ENCODE peak calls at places on chromosome 1, in four cellular contexts. X is WTC11, W is K562, F is HepG2. J is an unnamed sample.

GRCh38 chr1:199226163-199226562 is 587.3 kb downstream of the PTPRC start:
- DNase-seq in X (no peak), W (no peak), F (no peak), J (peak; percentile 16)

GRCh38 chr1:21090460-21090859 is 86.2 kb downstream of the EIF4G3 start:
- DNase-seq in X (no peak), W (no peak), F (no peak), J (no peak)

GRCh38 chr1:29581256-29581655 is 344.9 kb downstream of the PTPRU start:
- DNase-seq in X (no peak), W (no peak), F (no peak), J (no peak)

GRCh38 chr1:24151175-24151533 is 8.2 kb upstream of the IL22RA1 start:
- DNase-seq in X (peak; percentile 75), W (no peak), F (peak; percentile 74), J (no peak)

GRCh38 chr1:169604781-169605560 is 18.7 kb upstream of the F5 start:
- DNase-seq in X (no peak), W (no peak), F (no peak), J (peak; percentile 55)

GRCh38 chr1:169108897-169109560 is 2.5 kb downstream of the ATP1B1 start:
- DNase-seq in X (no peak), W (no peak), F (peak; percentile 71), J (no peak)

GRCh38 chr1:184387069-184387870 is 441 bp downstream of the C1orf21 start:
- DNase-seq in X (peak; percentile 47), W (peak; percentile 29), F (no peak), J (no peak)

GRCh38 chr1:11645670-11646265 is 8.5 kb downstream of the FBXO2 start:
- DNase-seq in X (peak; percentile 89), W (peak; percentile 79), F (peak; percentile 65), J (no peak)

GRCh38 chr1:2192031-2192995 is 2.3 kb downstream of the FAAP20 start:
- DNase-seq in X (no peak), W (no peak), F (no peak), J (no peak)

GRCh38 chr1:59204001-59204400 is 92.9 kb upstream of the FGGY start:
- DNase-seq in X (no peak), W (no peak), F (peak; percentile 88), J (no peak)

GRCh38 chr1:52033190-52034049 is at the start of gene KTI12:
- DNase-seq in X (peak; percentile 76), W (peak; percentile 85), F (peak; percentile 82), J (peak; percentile 60)

GRCh38 chr1:82728206-82728605 is 927.5 kb downstream of the ADGRL2 start:
- DNase-seq in X (no peak), W (no peak), F (no peak), J (no peak)

GRCh38 chr1:92485374-92486250 is 1.1 kb downstream of the GFI1 start:
- DNase-seq in X (peak; percentile 80), W (peak; percentile 75), F (peak; percentile 49), J (no peak)

GRCh38 chr1:97820470-97821188 is 100.2 kb downstream of the DPYD start:
- DNase-seq in X (no peak), W (no peak), F (peak; percentile 5), J (no peak)

GRCh38 chr1:117967472-117967871 is 37.9 kb downstream of the WDR3 start:
- DNase-seq in X (no peak), W (no peak), F (no peak), J (no peak)

GRCh38 chr1:97680894-97681293 is 239.9 kb downstream of the DPYD start:
- DNase-seq in X (no peak), W (no peak), F (no peak), J (no peak)

GRCh38 chr1:28663871-28664470 is 4.6 kb upstream of the GMEB1 start:
- DNase-seq in X (no peak), W (no peak), F (no peak), J (no peak)

GRCh38 chr1:62735491-62736171 is 47.4 kb upstream of the DOCK7 start:
- DNase-seq in X (no peak), W (no peak), F (no peak), J (no peak)
- TF ChIP-seq TCF7 in X (no peak), W (no peak), F (no peak), J (no peak)

GRCh38 chr1:112528076-112528475 is 19.3 kb downstream of the WNT2B start:
- DNase-seq in X (no peak), W (no peak), F (no peak), J (no peak)

GRCh38 chr1:112527266-112528010 is 18.7 kb downstream of the WNT2B start:
- DNase-seq in X (no peak), W (no peak), F (no peak), J (no peak)

GRCh38 chr1:112524986-112525385 is 16.2 kb downstream of the WNT2B start:
- DNase-seq in X (no peak), W (no peak), F (no peak), J (no peak)

GRCh38 chr1:112522621-112523020 is 13.9 kb downstream of the WNT2B start:
- DNase-seq in X (no peak), W (no peak), F (no peak), J (no peak)

DNA sequence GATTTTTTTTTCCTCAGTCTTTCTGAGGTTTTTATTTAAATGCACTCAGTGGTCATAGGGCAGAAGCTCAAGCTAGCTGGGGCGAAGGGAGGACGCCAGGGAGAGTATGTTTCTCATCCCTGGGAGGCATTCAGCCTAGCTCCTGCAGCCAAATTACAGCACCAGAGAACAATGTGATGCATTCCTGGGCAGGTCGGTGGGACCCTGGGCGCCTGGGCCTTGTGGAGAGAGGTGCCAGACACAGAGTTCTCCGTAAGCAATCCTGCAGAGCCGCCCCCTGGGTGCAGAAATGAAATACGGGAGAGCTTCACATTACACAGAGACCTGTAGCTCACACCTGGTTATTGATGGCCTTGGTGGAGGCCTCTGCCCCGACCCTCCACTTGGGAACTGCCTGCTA is 15.5 kb downstream of the WNT2B start:
- DNase-seq in X (peak; percentile 57), W (no peak), F (no peak), J (no peak)
- TF ChIP-seq TCF7 in X (no peak), W (no peak), F (no peak), J (no peak)

GRCh38 chr1:205598841-205599666 is 32.8 kb downstream of the ELK4 start:
- DNase-seq in X (no peak), W (no peak), F (no peak), J (no peak)
- TF ChIP-seq TCF7 in X (no peak), W (no peak), F (no peak), J (no peak)

DNA sequence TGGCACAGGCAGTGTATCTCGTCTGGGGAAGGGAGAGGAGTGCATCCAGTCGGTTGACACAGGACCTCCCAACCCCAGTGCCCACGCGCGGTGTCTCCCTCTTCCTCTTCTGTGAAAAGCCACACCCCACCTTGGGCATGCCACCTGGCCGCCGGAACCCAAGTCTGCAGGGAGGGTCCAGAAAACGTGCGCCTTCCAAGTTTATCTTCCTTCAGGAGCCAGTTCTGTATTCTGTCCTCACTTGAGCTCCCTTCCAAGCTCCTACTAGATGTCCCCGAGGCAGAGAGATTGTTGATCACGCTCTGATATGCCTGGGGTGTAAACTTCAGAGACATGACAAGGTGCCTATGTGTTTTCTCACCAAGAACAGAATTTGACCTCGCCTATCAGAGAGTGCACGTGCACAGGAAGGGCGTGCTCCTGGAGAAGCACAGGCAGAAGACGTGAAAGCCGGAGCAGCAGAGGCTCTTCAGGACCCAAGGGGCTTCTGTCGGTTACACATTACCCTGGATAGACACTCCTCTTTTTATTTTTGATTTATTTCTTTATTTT is 9.6 kb upstream of the SLC2A5 start:
- DNase-seq in X (no peak), W (no peak), F (no peak), J (no peak)
- TF ChIP-seq TCF7 in X (no peak), W (no peak), F (no peak), J (no peak)

GRCh38 chr1:149844650-149845255 is 54.6 kb upstream of the BOLA1 start:
- DNase-seq in X (no peak), W (no peak), F (no peak), J (no peak)

GRCh38 chr1:149844096-149844495 is 55.3 kb upstream of the BOLA1 start:
- DNase-seq in X (no peak), W (no peak), F (peak; percentile 43), J (no peak)

GRCh38 chr1:149845416-149845815 is 54.0 kb upstream of the BOLA1 start:
- DNase-seq in X (peak; percentile 24), W (no peak), F (no peak), J (no peak)

GRCh38 chr1:149846042-149846441 is 53.3 kb upstream of the BOLA1 start:
- DNase-seq in X (no peak), W (no peak), F (no peak), J (no peak)

DNA sequence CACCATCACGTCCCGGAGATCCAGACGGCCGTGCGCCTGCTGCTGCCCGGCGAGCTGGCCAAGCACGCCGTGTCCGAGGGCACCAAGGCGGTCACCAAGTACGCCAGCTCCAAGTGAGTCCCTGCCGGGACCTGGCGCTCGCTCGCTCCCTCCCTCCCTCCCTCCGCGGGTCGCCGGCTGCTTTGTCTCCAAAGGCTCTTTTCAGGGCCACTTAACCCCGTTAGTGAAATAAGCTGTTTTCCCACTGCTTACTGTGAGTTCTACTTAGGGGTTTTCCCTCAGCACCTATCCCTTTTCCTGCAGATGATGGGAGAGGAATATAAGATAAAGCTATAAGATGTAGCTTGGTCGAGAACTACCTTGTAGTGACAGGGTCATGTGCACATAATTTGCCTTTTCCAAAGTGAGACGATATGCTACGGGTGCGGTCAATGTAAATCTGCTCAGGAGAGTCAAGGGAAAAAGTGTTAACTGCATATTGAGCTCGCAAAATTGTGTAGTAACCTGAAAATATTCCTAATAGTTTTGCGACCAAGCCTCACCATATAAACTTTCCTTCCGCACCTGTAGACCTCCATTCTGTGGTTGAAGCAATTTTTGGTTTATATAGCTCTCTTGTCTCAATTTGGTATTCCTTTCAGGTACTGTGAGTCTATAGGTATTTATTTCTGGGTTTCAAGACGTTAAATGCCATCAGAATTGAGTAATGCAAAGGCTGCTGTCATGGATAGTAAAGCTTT is 55.9 kb upstream of the BOLA1 start:
- DNase-seq in X (no peak), W (no peak), F (peak; percentile 23), J (no peak)
- TF ChIP-seq TCF7 in X (no peak), W (no peak), F (no peak), J (no peak)

DNA sequence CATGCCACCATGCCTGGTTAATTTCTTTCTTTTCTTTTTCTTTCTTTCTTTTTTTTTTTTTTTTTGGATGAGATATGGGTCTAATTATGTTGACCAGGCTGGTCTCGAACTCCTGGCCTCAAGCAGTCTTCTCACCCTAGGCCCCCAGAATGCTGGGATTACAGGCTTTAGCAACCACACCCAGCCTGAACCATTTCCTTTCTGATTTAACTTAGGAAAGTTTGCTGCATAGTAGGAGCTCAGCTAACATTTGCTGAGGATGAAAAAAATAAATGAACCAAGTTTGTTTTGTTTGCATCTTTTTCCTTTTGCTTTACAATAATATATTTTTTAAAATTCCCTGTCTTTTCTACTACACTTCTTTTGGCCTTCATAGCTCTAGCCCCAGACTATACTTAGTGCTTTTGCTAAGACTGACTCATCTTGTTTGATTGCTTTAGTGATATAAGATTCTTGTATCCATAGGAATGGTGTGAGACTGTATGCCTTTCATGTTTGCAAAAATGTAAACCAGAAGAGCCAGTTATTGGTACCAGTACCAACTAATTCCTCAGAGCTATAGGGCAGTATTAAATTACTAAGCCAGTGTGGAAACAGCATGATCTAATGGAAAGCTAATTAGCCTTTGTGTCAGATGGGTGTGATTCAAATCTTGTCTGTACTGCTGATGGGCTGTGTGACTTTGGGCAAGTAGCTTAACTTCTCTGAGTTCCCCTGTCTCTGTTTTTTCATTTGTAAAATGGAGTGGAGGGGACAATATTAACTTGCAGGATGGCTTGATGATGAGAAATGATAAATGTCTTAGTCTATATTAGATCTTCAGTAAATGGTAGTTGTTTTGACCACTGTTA is 66.9 kb downstream of the NFIA start:
- DNase-seq in X (no peak), W (no peak), F (no peak), J (no peak)
- TF ChIP-seq TCF7 in X (no peak), W (no peak), F (no peak), J (no peak)

J was measured in GM12878.